ENCODE peak calls at places on chromosomes 13 and 19, in seven cellular contexts. F is coronary artery, J is right lobe of liver, N is AG09319, K is testis, W is AG04450, B is PC-3. L is an unnamed sample.

GRCh38 chr19:56167064-56167578 is 8.7 kb upstream of the GALP start:
- DNase-seq in W (no peak), N (no peak), J (no peak), B (peak), K (no peak), F (no peak), L (no peak)

GRCh38 chr19:50705422-50706019 is 14.1 kb downstream of the SHANK1 start:
- DNase-seq in N (peak), W (peak), F (no peak), J (no peak), B (peak), K (peak), L (no peak)

GRCh38 chr13:30108216-30108912 is 199.0 kb downstream of the KATNAL1 start:
- DNase-seq in N (no peak), K (no peak), J (no peak), F (no peak), W (no peak), B (no peak), L (no peak)

GRCh38 chr19:33286899-33287298 is 15.4 kb downstream of the CEBPA start:
- DNase-seq in J (peak), K (no peak), B (no peak), F (no peak), W (no peak), N (no peak), L (no peak)

GRCh38 chr13:51026016-51026415 is 85.1 kb downstream of the C13orf42 start:
- DNase-seq in J (no peak), K (no peak), W (no peak), N (no peak), F (no peak), B (no peak), L (peak)

GRCh38 chr19:35746556-35746955 is 1.1 kb downstream of the PSENEN start:
- DNase-seq in K (no peak), B (no peak), W (no peak), J (no peak), N (no peak), F (no peak), L (no peak)

GRCh38 chr19:38233740-38234251 is 9.8 kb upstream of the DPF1 start:
- DNase-seq in W (peak), K (peak), J (peak), F (no peak), B (peak), N (no peak), L (peak)

GRCh38 chr13:41764558-41764957 is 196.4 kb downstream of the VWA8 start:
- DNase-seq in F (no peak), B (no peak), J (no peak), N (no peak), W (no peak), K (no peak), L (no peak)

GRCh38 chr19:57552432-57552831 is 7.2 kb downstream of the ZNF550 start:
- DNase-seq in N (no peak), F (no peak), K (no peak), W (no peak), B (no peak), J (no peak), L (no peak)

GRCh38 chr13:50370303-50370950 is 355.2 kb downstream of the KCNRG start:
- DNase-seq in W (no peak), F (no peak), B (no peak), K (no peak), J (no peak), N (no peak), L (no peak)

GRCh38 chr13:40910324-40911050 is 108.6 kb downstream of the ELF1 start:
- DNase-seq in F (no peak), W (no peak), N (no peak), B (peak), J (no peak), K (no peak), L (no peak)

GRCh38 chr19:10270180-10270615 is 722 bp upstream of the ICAM1 start:
- DNase-seq in W (no peak), F (no peak), B (no peak), K (peak), J (peak), N (no peak), L (peak)

GRCh38 chr19:51127755-51128154 is 3.0 kb downstream of the SIGLEC9 start:
- DNase-seq in W (no peak), J (no peak), F (no peak), K (no peak), B (peak), N (no peak), L (no peak)

GRCh38 chr13:74133657-74134201 is 475 bp downstream of the KLF12 start:
- DNase-seq in J (peak), N (peak), B (peak), W (peak), K (peak), F (peak), L (peak)

GRCh38 chr19:3224346-3225325 is at the start of gene CELF5:
- DNase-seq in N (no peak), F (no peak), B (peak), K (peak), W (no peak), J (no peak), L (no peak)

GRCh38 chr13:30346159-30346788 is 38.9 kb upstream of the KATNAL1 start:
- DNase-seq in N (no peak), K (no peak), J (no peak), W (no peak), B (no peak), F (no peak), L (no peak)

GRCh38 chr13:80237646-80238045 is 103.3 kb downstream of the SPRY2 start:
- DNase-seq in K (no peak), B (no peak), N (no peak), J (no peak), W (no peak), F (no peak), L (no peak)

GRCh38 chr19:11464333-11465265 is 16.2 kb downstream of the ELAVL3 start:
- DNase-seq in W (no peak), J (no peak), N (no peak), B (no peak), K (no peak), F (no peak), L (no peak)

GRCh38 chr19:56637976-56638555 is 4.9 kb upstream of the SMIM17 start:
- DNase-seq in J (no peak), W (peak), N (no peak), K (peak), B (peak), F (no peak), L (no peak)

GRCh38 chr13:37914781-37915391 is 45.3 kb upstream of the TRPC4 start:
- DNase-seq in J (no peak), W (no peak), N (no peak), F (no peak), K (no peak), B (no peak), L (no peak)

GRCh38 chr19:29714371-29714952 is 599 bp downstream of the C19orf12 start:
- DNase-seq in B (no peak), N (no peak), J (no peak), W (no peak), K (no peak), F (no peak), L (no peak)

GRCh38 chr13:99383511-99383921 is 76.3 kb upstream of the GPR183 start:
- DNase-seq in B (no peak), N (no peak), K (no peak), J (no peak), F (peak), W (no peak), L (peak)

GRCh38 chr19:55486971-55487883 is 1.0 kb upstream of the SSC5D start:
- DNase-seq in J (no peak), W (peak), F (peak), N (peak), B (peak), K (peak), L (peak)

GRCh38 chr19:35292986-35293732 is 1.2 kb downstream of the MAG start:
- DNase-seq in B (no peak), F (no peak), J (no peak), W (no peak), N (no peak), K (no peak), L (no peak)

GRCh38 chr13:21526707-21527454 is 67.8 kb upstream of the ZDHHC20 start:
- DNase-seq in F (no peak), K (no peak), J (no peak), B (no peak), N (no peak), W (no peak), L (no peak)

GRCh38 chr13:84076280-84076679 is 194.0 kb upstream of the SLITRK1 start:
- DNase-seq in K (no peak), F (no peak), W (no peak), B (no peak), N (no peak), J (no peak), L (no peak)

DNA sequence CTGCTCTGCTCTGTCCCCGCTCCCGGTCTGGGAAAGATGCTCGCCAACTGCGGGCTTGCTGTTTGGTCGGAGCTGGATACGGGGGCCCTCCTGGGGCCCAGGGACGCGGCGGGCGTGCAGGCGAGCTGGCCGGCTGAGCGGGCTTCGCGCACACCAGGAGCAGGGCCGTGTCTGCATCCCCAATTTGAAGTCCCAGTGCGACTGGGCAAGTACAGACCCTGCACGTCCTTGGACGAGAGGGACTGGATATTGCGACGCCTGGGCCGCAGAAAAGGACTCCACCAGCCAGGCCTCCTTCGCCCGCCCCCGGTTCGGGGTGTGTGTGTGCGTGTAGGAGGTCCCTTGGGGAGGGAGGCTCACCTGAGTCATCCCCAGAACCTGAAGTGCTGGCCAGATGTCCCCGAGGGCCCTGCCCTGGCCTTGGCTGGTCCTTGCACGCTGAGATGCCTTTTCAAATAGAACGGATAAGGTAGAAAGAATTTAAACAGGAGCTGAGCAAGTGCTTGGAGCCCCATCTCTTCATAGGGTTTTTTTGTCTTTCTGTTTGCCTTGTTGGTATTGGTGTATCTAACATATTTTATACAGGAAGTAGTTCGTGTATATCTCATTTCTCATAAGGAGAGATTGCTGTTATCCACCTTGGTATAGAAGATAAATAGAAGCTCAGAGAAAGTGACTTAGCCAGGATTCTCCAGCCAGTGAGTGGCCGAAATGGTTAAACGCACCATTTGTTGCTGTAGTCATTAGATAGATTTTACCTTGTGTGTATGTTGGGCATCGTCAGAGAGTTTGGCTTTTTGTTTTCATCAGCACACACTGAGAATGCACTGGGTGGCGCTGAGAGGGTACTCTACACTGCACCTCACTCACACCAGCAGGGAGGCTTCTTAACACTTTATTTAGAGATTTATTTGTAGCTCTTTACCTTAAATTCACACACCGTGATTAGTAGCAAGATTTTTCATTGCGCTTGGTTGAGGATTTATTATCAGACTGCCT is 1.1 kb downstream of the NAXD start:
- DNase-seq in B (peak), N (peak), J (peak), F (peak), W (no peak), K (peak), L (no peak)
- TF ChIP-seq CTCF in B (peak), N (peak), J (peak), F (no peak), W (no peak), K (no peak), L (peak)

GRCh38 chr13:113748862-113749451 is 10.1 kb upstream of the TMEM255B start:
- DNase-seq in B (no peak), K (no peak), F (no peak), N (no peak), J (peak), W (no peak), L (no peak)
- TF ChIP-seq CTCF in B (no peak), K (no peak), F (no peak), N (no peak), J (no peak), W (no peak), L (no peak)

DNA sequence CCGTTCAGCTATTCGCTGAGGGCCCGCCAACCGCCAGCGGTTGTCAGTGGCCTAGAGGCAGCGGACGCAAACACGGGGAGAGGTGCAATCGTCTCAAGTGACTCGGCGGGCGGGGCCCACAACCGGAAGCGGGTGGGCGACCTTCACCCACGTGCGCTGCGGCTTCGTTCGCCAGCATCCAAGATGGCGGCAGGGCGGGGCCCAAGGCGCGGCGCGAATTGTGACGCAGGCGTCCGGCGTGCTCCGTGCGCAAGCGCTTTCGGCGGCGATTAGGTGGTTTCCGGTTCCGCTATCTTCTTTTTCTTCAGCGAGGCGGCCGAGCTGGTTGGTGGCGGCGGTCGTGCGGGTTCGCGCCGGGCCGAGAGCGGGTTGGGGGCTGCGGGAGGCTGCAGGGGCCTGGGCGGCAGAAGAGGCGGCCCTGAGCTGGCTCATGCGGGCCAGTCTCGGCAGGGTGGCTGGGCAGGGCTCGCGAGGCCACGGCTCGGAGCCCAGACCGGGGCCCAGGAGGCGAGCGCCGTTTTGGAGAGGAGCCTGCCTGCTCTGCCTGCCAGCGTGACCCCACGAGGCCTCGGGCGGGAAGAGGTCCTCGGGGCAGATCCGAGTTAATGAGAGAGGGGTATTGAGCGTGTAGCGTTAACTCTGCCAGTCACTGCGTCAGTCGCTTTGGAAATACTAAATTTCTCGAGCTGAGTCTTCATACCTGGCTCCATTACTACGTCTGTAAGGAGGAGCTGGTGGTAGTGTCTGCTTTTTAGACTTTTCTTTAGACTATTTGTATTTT is at the start of gene UBA52:
- DNase-seq in N (peak), B (peak), J (peak), K (peak), F (peak), W (peak), L (peak)
- TF ChIP-seq CTCF in N (no peak), B (no peak), J (no peak), K (no peak), F (no peak), W (no peak), L (no peak)

GRCh38 chr19:18062043-18062442 is 24.7 kb downstream of the IL12RB1 start:
- DNase-seq in F (no peak), B (no peak), W (no peak), K (no peak), N (no peak), J (no peak), L (no peak)

GRCh38 chr19:18060472-18060871 is 26.3 kb downstream of the IL12RB1 start:
- DNase-seq in B (no peak), F (no peak), K (peak), J (no peak), N (no peak), W (no peak), L (no peak)

GRCh38 chr19:18059902-18060301 is 26.8 kb downstream of the IL12RB1 start:
- DNase-seq in N (no peak), W (no peak), K (no peak), F (no peak), J (no peak), B (no peak), L (no peak)

GRCh38 chr19:18065173-18065495 is 21.6 kb downstream of the IL12RB1 start:
- DNase-seq in F (no peak), W (no peak), B (no peak), K (no peak), J (no peak), N (no peak), L (no peak)

DNA sequence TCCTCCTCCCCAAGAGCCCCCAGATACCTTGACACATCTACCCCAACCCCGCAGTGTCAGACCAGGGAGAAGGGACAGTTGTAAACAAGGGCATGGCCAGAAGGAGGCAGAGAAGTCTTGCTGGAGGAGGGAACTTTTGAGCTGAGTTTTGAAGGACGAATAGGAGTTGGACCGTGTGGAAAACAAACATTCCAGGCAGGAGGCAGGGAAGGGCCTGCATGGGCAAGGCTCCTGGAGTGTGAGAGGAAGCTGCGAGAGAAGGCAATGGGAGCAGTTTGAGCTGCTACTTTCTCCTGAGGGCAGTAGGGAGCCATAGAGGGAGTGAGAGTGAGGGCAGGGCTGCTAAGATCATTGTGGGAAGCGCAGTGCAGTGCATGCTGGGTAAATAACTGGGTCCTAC is 23.3 kb downstream of the IL12RB1 start:
- DNase-seq in B (peak), K (no peak), W (no peak), N (no peak), F (no peak), J (no peak), L (no peak)
- TF ChIP-seq CTCF in B (peak), K (no peak), W (no peak), N (no peak), F (no peak), J (no peak), L (peak)

GRCh38 chr13:70959376-70959775 is 851.1 kb upstream of the KLHL1 start:
- DNase-seq in F (no peak), B (no peak), K (no peak), W (no peak), J (no peak), N (no peak), L (no peak)

GRCh38 chr13:70964124-70964523 is 855.9 kb upstream of the KLHL1 start:
- DNase-seq in J (no peak), F (no peak), K (no peak), B (peak), W (no peak), N (no peak), L (no peak)

DNA sequence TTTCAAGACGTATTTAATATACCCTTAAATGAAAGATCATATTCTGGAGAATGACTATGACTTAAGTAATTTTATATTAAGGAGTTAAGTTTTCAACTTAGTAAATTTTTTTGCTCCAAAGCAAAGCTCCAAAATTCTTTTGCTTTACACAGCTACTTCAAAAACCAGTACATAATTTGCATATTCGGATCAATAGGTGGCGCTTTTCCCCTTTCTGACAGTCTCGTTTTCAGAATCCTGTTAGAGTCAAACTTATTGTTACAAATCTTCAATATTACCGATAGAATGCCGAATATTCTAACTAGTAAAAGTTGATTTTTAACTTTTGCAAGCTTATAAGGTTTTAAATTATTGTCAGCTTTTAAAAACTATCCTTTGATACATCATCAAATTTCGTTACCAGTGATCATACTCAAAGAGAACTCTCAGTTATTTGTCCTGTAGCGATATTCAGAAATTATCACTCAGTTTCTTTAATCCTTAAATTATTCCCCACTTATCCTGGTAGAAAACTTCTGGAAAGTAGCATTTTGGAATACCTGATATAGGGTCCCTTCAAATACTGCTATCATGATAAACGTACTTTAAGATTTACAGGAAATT is 852.7 kb upstream of the KLHL1 start:
- DNase-seq in B (peak), N (no peak), W (no peak), F (no peak), J (no peak), K (no peak), L (no peak)
- TF ChIP-seq CTCF in B (peak), N (peak), W (peak), F (peak), J (peak), K (peak), L (peak)

DNA sequence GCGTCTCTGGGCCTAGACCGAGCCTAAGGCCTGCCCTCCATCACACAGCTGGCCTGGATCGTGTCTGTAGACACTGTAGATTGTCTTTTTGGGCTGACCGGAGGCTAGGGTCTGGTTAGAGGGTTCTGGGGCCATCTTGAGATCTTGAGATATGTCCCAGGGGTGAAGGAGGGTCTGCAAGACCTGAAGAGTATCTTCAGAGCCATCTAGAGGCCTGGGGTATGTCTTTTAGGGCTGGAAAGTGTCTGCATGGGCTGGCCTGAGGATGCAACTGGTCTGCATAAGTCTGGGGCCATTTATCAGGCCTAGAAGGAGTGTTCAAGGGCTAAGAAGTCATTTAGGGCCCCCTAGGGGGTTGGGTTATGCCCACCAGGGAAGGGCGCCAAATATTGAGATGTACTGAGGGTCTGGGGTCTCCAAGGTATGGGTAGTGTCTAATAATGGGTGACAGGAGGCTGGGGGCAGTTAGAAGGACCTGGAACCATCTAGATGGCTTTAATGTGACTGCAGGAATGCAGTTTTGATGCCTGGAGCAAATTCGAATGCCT is 553 bp downstream of the SCAF1 start:
- DNase-seq in W (no peak), F (no peak), B (no peak), J (no peak), K (no peak), N (no peak), L (no peak)
- TF ChIP-seq CTCF in W (no peak), F (no peak), B (no peak), J (no peak), K (no peak), N (no peak), L (no peak)